ENCODE peak calls at places on chromosomes 6 and 20, in four cellular contexts. One of them, this sample, is unnamed.

GRCh38 chr6:9632026-9632425 is 782.8 kb downstream of the TFAP2A start:
- DNase-seq in activated T-cell treated with anti-CD3 and anti-CD28 coated beads for 24 hours: no peak
- DNase-seq in T-helper 1 cell: no peak
- DNase-seq in stimulated activated naive B cell treated with anti-CD40 and anti-IgM and Interleukin-4, amounts not matched to agents 10 μg/mL and 1 μg/mL and 100 μg/mL, for 72 hours: no peak
- DNase-seq in this sample: no peak

GRCh38 chr6:33731751-33732282 is 14.9 kb downstream of the IP6K3 start:
- DNase-seq in activated T-cell treated with anti-CD3 and anti-CD28 coated beads for 24 hours: no peak
- DNase-seq in T-helper 1 cell: no peak
- DNase-seq in stimulated activated naive B cell treated with anti-CD40 and anti-IgM and Interleukin-4, amounts not matched to agents 10 μg/mL and 1 μg/mL and 100 μg/mL, for 72 hours: no peak
- DNase-seq in this sample: no peak

GRCh38 chr20:1890469-1891262 is 4.5 kb upstream of the SIRPA start:
- DNase-seq in activated T-cell treated with anti-CD3 and anti-CD28 coated beads for 24 hours: no peak
- DNase-seq in T-helper 1 cell: no peak
- DNase-seq in stimulated activated naive B cell treated with anti-CD40 and anti-IgM and Interleukin-4, amounts not matched to agents 10 μg/mL and 1 μg/mL and 100 μg/mL, for 72 hours: no peak
- DNase-seq in this sample: no peak

GRCh38 chr20:35006009-35006408 is 50.3 kb downstream of the MYH7B start:
- DNase-seq in activated T-cell treated with anti-CD3 and anti-CD28 coated beads for 24 hours: no peak
- DNase-seq in T-helper 1 cell: no peak
- DNase-seq in stimulated activated naive B cell treated with anti-CD40 and anti-IgM and Interleukin-4, amounts not matched to agents 10 μg/mL and 1 μg/mL and 100 μg/mL, for 72 hours: no peak
- DNase-seq in this sample: no peak

GRCh38 chr6:127550403-127550802 is 26.6 kb upstream of the C6orf58 start:
- DNase-seq in activated T-cell treated with anti-CD3 and anti-CD28 coated beads for 24 hours: no peak
- DNase-seq in T-helper 1 cell: no peak
- DNase-seq in stimulated activated naive B cell treated with anti-CD40 and anti-IgM and Interleukin-4, amounts not matched to agents 10 μg/mL and 1 μg/mL and 100 μg/mL, for 72 hours: no peak
- DNase-seq in this sample: no peak

GRCh38 chr6:42260424-42260888 is 42.8 kb upstream of the MRPS10 start:
- DNase-seq in activated T-cell treated with anti-CD3 and anti-CD28 coated beads for 24 hours: no peak
- DNase-seq in T-helper 1 cell: no peak
- DNase-seq in stimulated activated naive B cell treated with anti-CD40 and anti-IgM and Interleukin-4, amounts not matched to agents 10 μg/mL and 1 μg/mL and 100 μg/mL, for 72 hours: no peak
- DNase-seq in this sample: no peak

GRCh38 chr6:168574699-168575195 is 133.8 kb downstream of the SMOC2 start:
- DNase-seq in activated T-cell treated with anti-CD3 and anti-CD28 coated beads for 24 hours: no peak
- DNase-seq in T-helper 1 cell: no peak
- DNase-seq in stimulated activated naive B cell treated with anti-CD40 and anti-IgM and Interleukin-4, amounts not matched to agents 10 μg/mL and 1 μg/mL and 100 μg/mL, for 72 hours: no peak
- DNase-seq in this sample: no peak

GRCh38 chr6:142429195-142429594 is 127.4 kb downstream of the ADGRG6 start:
- DNase-seq in activated T-cell treated with anti-CD3 and anti-CD28 coated beads for 24 hours: no peak
- DNase-seq in T-helper 1 cell: no peak
- DNase-seq in stimulated activated naive B cell treated with anti-CD40 and anti-IgM and Interleukin-4, amounts not matched to agents 10 μg/mL and 1 μg/mL and 100 μg/mL, for 72 hours: no peak
- DNase-seq in this sample: no peak